ENCODE peak calls at places on chromosome 14, in ten cellular contexts. One of them, this sample, is unnamed.

GRCh38 chr14:79578470-79578869 is 632.8 kb downstream of the DIO2 start:
- DNase-seq in effector memory CD4-positive, alpha-beta T cell: no peak
- DNase-seq in activated CD8-positive, alpha-beta memory T cell treated with anti-CD3 and anti-CD28 coated beads for 4 hours: no peak
- DNase-seq in RWPE1: no peak
- DNase-seq in erythroblast: no peak
- DNase-seq in T-helper 17 cell: no peak
- DNase-seq in left ventricle myocardium inferior: no peak
- DNase-seq in H4: peak; percentile 19
- DNase-seq in RCC 7860: no peak
- DNase-seq in endothelial cell: no peak
- DNase-seq in this sample: no peak

GRCh38 chr14:50741571-50741970 is 73.5 kb upstream of the SAV1 start:
- DNase-seq in effector memory CD4-positive, alpha-beta T cell: no peak
- DNase-seq in activated CD8-positive, alpha-beta memory T cell treated with anti-CD3 and anti-CD28 coated beads for 4 hours: no peak
- DNase-seq in RWPE1: peak; percentile 51
- DNase-seq in erythroblast: peak; percentile 17
- DNase-seq in T-helper 17 cell: no peak
- DNase-seq in left ventricle myocardium inferior: no peak
- DNase-seq in H4: peak; percentile 57
- DNase-seq in RCC 7860: no peak
- DNase-seq in endothelial cell: no peak
- DNase-seq in this sample: no peak

GRCh38 chr14:93954900-93955891 is 21.2 kb downstream of the ASB2 start:
- DNase-seq in effector memory CD4-positive, alpha-beta T cell: peak; percentile 54
- DNase-seq in activated CD8-positive, alpha-beta memory T cell treated with anti-CD3 and anti-CD28 coated beads for 4 hours: no peak
- DNase-seq in RWPE1: no peak
- DNase-seq in erythroblast: peak; percentile 4
- DNase-seq in T-helper 17 cell: peak; percentile 42
- DNase-seq in left ventricle myocardium inferior: no peak
- DNase-seq in H4: no peak
- DNase-seq in RCC 7860: no peak
- DNase-seq in endothelial cell: no peak
- DNase-seq in this sample: no peak

GRCh38 chr14:103123634-103124500 is 606 bp downstream of the TNFAIP2 start:
- DNase-seq in effector memory CD4-positive, alpha-beta T cell: no peak
- DNase-seq in activated CD8-positive, alpha-beta memory T cell treated with anti-CD3 and anti-CD28 coated beads for 4 hours: no peak
- DNase-seq in RWPE1: no peak
- DNase-seq in erythroblast: no peak
- DNase-seq in T-helper 17 cell: no peak
- DNase-seq in left ventricle myocardium inferior: peak; percentile 68
- DNase-seq in H4: no peak
- DNase-seq in RCC 7860: peak; percentile 26
- DNase-seq in endothelial cell: peak; percentile 62
- DNase-seq in this sample: no peak

GRCh38 chr14:96567289-96567899 is 65.2 kb downstream of the PAPOLA start:
- DNase-seq in effector memory CD4-positive, alpha-beta T cell: no peak
- DNase-seq in activated CD8-positive, alpha-beta memory T cell treated with anti-CD3 and anti-CD28 coated beads for 4 hours: no peak
- DNase-seq in RWPE1: no peak
- DNase-seq in erythroblast: peak; percentile 58
- DNase-seq in T-helper 17 cell: no peak
- DNase-seq in left ventricle myocardium inferior: no peak
- DNase-seq in H4: peak; percentile 24
- DNase-seq in RCC 7860: no peak
- DNase-seq in endothelial cell: no peak
- DNase-seq in this sample: no peak

GRCh38 chr14:65336191-65336591 is 76.3 kb upstream of the FUT8 start:
- DNase-seq in effector memory CD4-positive, alpha-beta T cell: no peak
- DNase-seq in activated CD8-positive, alpha-beta memory T cell treated with anti-CD3 and anti-CD28 coated beads for 4 hours: no peak
- DNase-seq in RWPE1: no peak
- DNase-seq in erythroblast: no peak
- DNase-seq in T-helper 17 cell: no peak
- DNase-seq in left ventricle myocardium inferior: no peak
- DNase-seq in H4: no peak
- DNase-seq in RCC 7860: no peak
- DNase-seq in endothelial cell: no peak
- DNase-seq in this sample: no peak

GRCh38 chr14:97458302-97459137 is 661.3 kb downstream of the VRK1 start:
- DNase-seq in effector memory CD4-positive, alpha-beta T cell: peak; percentile 64
- DNase-seq in activated CD8-positive, alpha-beta memory T cell treated with anti-CD3 and anti-CD28 coated beads for 4 hours: peak; percentile 50
- DNase-seq in RWPE1: no peak
- DNase-seq in erythroblast: no peak
- DNase-seq in T-helper 17 cell: peak; percentile 70
- DNase-seq in left ventricle myocardium inferior: no peak
- DNase-seq in H4: no peak
- DNase-seq in RCC 7860: no peak
- DNase-seq in endothelial cell: peak; percentile 30
- DNase-seq in this sample: no peak

GRCh38 chr14:74608959-74609611 is 3.0 kb downstream of the LTBP2 start:
- DNase-seq in effector memory CD4-positive, alpha-beta T cell: peak; percentile 64
- DNase-seq in activated CD8-positive, alpha-beta memory T cell treated with anti-CD3 and anti-CD28 coated beads for 4 hours: peak; percentile 75
- DNase-seq in RWPE1: peak; percentile 58
- DNase-seq in erythroblast: peak; percentile 90
- DNase-seq in T-helper 17 cell: peak; percentile 66
- DNase-seq in left ventricle myocardium inferior: peak; percentile 86
- DNase-seq in H4: peak; percentile 70
- DNase-seq in RCC 7860: peak; percentile 30
- DNase-seq in endothelial cell: peak; percentile 92
- DNase-seq in this sample: peak; percentile 72

GRCh38 chr14:70672328-70672675 is 30.6 kb downstream of the TTC9 start:
- DNase-seq in effector memory CD4-positive, alpha-beta T cell: no peak
- DNase-seq in activated CD8-positive, alpha-beta memory T cell treated with anti-CD3 and anti-CD28 coated beads for 4 hours: no peak
- DNase-seq in RWPE1: no peak
- DNase-seq in erythroblast: no peak
- DNase-seq in T-helper 17 cell: no peak
- DNase-seq in left ventricle myocardium inferior: no peak
- DNase-seq in H4: no peak
- DNase-seq in RCC 7860: no peak
- DNase-seq in endothelial cell: no peak
- DNase-seq in this sample: no peak

GRCh38 chr14:24368215-24368561 is 204 bp downstream of the NFATC4 start:
- DNase-seq in effector memory CD4-positive, alpha-beta T cell: no peak
- DNase-seq in activated CD8-positive, alpha-beta memory T cell treated with anti-CD3 and anti-CD28 coated beads for 4 hours: no peak
- DNase-seq in RWPE1: no peak
- DNase-seq in erythroblast: no peak
- DNase-seq in T-helper 17 cell: no peak
- DNase-seq in left ventricle myocardium inferior: no peak
- DNase-seq in H4: no peak
- DNase-seq in RCC 7860: no peak
- DNase-seq in endothelial cell: no peak
- DNase-seq in this sample: no peak

GRCh38 chr14:37230551-37231194 is 32.9 kb downstream of the MIPOL1 start:
- DNase-seq in effector memory CD4-positive, alpha-beta T cell: no peak
- DNase-seq in activated CD8-positive, alpha-beta memory T cell treated with anti-CD3 and anti-CD28 coated beads for 4 hours: no peak
- DNase-seq in RWPE1: peak; percentile 32
- DNase-seq in erythroblast: peak; percentile 79
- DNase-seq in T-helper 17 cell: no peak
- DNase-seq in left ventricle myocardium inferior: no peak
- DNase-seq in H4: peak; percentile 71
- DNase-seq in RCC 7860: peak; percentile 32
- DNase-seq in endothelial cell: peak; percentile 10
- DNase-seq in this sample: peak; percentile 25

GRCh38 chr14:34722723-34723545 is 8.5 kb upstream of the CFL2 start:
- DNase-seq in effector memory CD4-positive, alpha-beta T cell: peak; percentile 5
- DNase-seq in activated CD8-positive, alpha-beta memory T cell treated with anti-CD3 and anti-CD28 coated beads for 4 hours: peak; percentile 3
- DNase-seq in RWPE1: peak; percentile 59
- DNase-seq in erythroblast: peak; percentile 74
- DNase-seq in T-helper 17 cell: peak; percentile 21
- DNase-seq in left ventricle myocardium inferior: no peak
- DNase-seq in H4: peak; percentile 19
- DNase-seq in RCC 7860: peak; percentile 15
- DNase-seq in endothelial cell: peak; percentile 39
- DNase-seq in this sample: no peak

GRCh38 chr14:96139169-96139568 is 65.5 kb upstream of the BDKRB2 start:
- DNase-seq in effector memory CD4-positive, alpha-beta T cell: no peak
- DNase-seq in activated CD8-positive, alpha-beta memory T cell treated with anti-CD3 and anti-CD28 coated beads for 4 hours: no peak
- DNase-seq in RWPE1: no peak
- DNase-seq in erythroblast: no peak
- DNase-seq in T-helper 17 cell: no peak
- DNase-seq in left ventricle myocardium inferior: no peak
- DNase-seq in H4: no peak
- DNase-seq in RCC 7860: no peak
- DNase-seq in endothelial cell: no peak
- DNase-seq in this sample: no peak

GRCh38 chr14:67474366-67474765 is 14.2 kb downstream of the TMEM229B start:
- DNase-seq in effector memory CD4-positive, alpha-beta T cell: no peak
- DNase-seq in activated CD8-positive, alpha-beta memory T cell treated with anti-CD3 and anti-CD28 coated beads for 4 hours: no peak
- DNase-seq in RWPE1: no peak
- DNase-seq in erythroblast: no peak
- DNase-seq in T-helper 17 cell: no peak
- DNase-seq in left ventricle myocardium inferior: no peak
- DNase-seq in H4: no peak
- DNase-seq in RCC 7860: no peak
- DNase-seq in endothelial cell: no peak
- DNase-seq in this sample: no peak